ENCODE peak calls at places on chromosomes 2 and 18, in six cellular contexts. V, U, L, C, M and B are unnamed samples.

GRCh38 chr18:57627488-57627887 is 5.9 kb upstream of the NARS1 start:
- DNase-seq in V (no peak), U (no peak), L (no peak), C (peak; percentile 26), M (no peak), B (no peak)

GRCh38 chr2:134002391-134002790 is 251.5 kb upstream of the MGAT5 start:
- DNase-seq in V (no peak), U (no peak), L (no peak), C (no peak), M (no peak), B (no peak)

GRCh38 chr2:105487142-105488069 is 88.6 kb upstream of the FHL2 start:
- DNase-seq in V (no peak), U (no peak), L (no peak), C (peak; percentile 69), M (peak; percentile 77), B (peak; percentile 56)

GRCh38 chr2:12607971-12608370 is 108.8 kb upstream of the TRIB2 start:
- DNase-seq in V (no peak), U (no peak), L (no peak), C (no peak), M (no peak), B (no peak)

GRCh38 chr2:126886201-126886905 is 12.3 kb upstream of the TEX51 start:
- DNase-seq in V (peak; percentile 72), U (peak; percentile 61), L (peak; percentile 87), C (peak; percentile 78), M (peak; percentile 86), B (peak; percentile 62)

GRCh38 chr2:192148620-192149321 is 46.0 kb downstream of the TMEFF2 start:
- DNase-seq in V (no peak), U (no peak), L (no peak), C (peak; percentile 59), M (no peak), B (no peak)

GRCh38 chr18:42182728-42183700 is 228.0 kb downstream of the PIK3C3 start:
- DNase-seq in V (no peak), U (no peak), L (no peak), C (peak; percentile 9), M (no peak), B (no peak)

GRCh38 chr2:79437416-79438281 is 75.2 kb upstream of the CTNNA2 start:
- DNase-seq in V (no peak), U (no peak), L (no peak), C (no peak), M (no peak), B (no peak)

GRCh38 chr18:24862225-24862893 is 401.9 kb downstream of the HRH4 start:
- DNase-seq in V (no peak), U (no peak), L (no peak), C (no peak), M (no peak), B (no peak)

GRCh38 chr2:169361706-169362345 is 508 bp downstream of the LRP2 start:
- DNase-seq in V (peak; percentile 57), U (no peak), L (no peak), C (peak; percentile 5), M (peak; percentile 45), B (peak; percentile 42)

GRCh38 chr2:146004470-146004869 is 1484.6 kb upstream of the ZEB2 start:
- DNase-seq in V (no peak), U (no peak), L (no peak), C (peak; percentile 66), M (no peak), B (no peak)

GRCh38 chr2:10478298-10478625 is 30.1 kb upstream of the ODC1 start:
- DNase-seq in V (no peak), U (no peak), L (no peak), C (no peak), M (no peak), B (no peak)

GRCh38 chr18:24814521-24814920 is 354.1 kb downstream of the HRH4 start:
- DNase-seq in V (no peak), U (no peak), L (no peak), C (no peak), M (no peak), B (no peak)

GRCh38 chr2:70472256-70472905 is 81.2 kb downstream of the TGFA start:
- DNase-seq in V (peak; percentile 55), U (no peak), L (no peak), C (peak; percentile 39), M (no peak), B (no peak)

GRCh38 chr2:215269397-215270117 is 42.3 kb upstream of the ATIC start:
- DNase-seq in V (no peak), U (no peak), L (peak; percentile 56), C (peak; percentile 90), M (peak; percentile 77), B (peak; percentile 36)

GRCh38 chr2:187497858-187498463 is 49.9 kb upstream of the CALCRL start:
- DNase-seq in V (no peak), U (no peak), L (no peak), C (peak; percentile 30), M (no peak), B (no peak)

GRCh38 chr2:6773694-6774044 is 92.0 kb downstream of the CMPK2 start:
- DNase-seq in V (no peak), U (no peak), L (no peak), C (no peak), M (no peak), B (no peak)

GRCh38 chr18:68532328-68532885 is 182.5 kb downstream of the TMX3 start:
- DNase-seq in V (no peak), U (no peak), L (no peak), C (no peak), M (no peak), B (no peak)

GRCh38 chr2:231523451-231524266 is 6.6 kb downstream of the NMUR1 start:
- DNase-seq in V (no peak), U (no peak), L (no peak), C (no peak), M (no peak), B (no peak)

GRCh38 chr18:60047556-60047955 is 147.8 kb downstream of the PMAIP1 start:
- DNase-seq in V (no peak), U (no peak), L (no peak), C (no peak), M (no peak), B (no peak)

GRCh38 chr2:171741189-171741588 is 53.9 kb downstream of the DYNC1I2 start:
- DNase-seq in V (no peak), U (no peak), L (no peak), C (peak; percentile 5), M (no peak), B (no peak)

GRCh38 chr18:69795785-69796184 is 151.9 kb downstream of the CD226 start:
- DNase-seq in V (no peak), U (no peak), L (no peak), C (no peak), M (no peak), B (no peak)

GRCh38 chr18:74303936-74304335 is 11.7 kb upstream of the C18orf63 start:
- DNase-seq in V (no peak), U (no peak), L (no peak), C (peak; percentile 70), M (no peak), B (no peak)

GRCh38 chr18:2979027-2979570 is 33.8 kb downstream of the LPIN2 start:
- DNase-seq in V (no peak), U (no peak), L (no peak), C (peak; percentile 68), M (no peak), B (no peak)
- H3K27ac ChIP-seq in V (peak overlapping the region; percentile 75), U (peak overlapping the region; percentile 66), L (no peak overlapping the region), C (no peak overlapping the region), M (peak overlapping the region; percentile 49), B (peak overlapping the region; percentile 88)

DNA sequence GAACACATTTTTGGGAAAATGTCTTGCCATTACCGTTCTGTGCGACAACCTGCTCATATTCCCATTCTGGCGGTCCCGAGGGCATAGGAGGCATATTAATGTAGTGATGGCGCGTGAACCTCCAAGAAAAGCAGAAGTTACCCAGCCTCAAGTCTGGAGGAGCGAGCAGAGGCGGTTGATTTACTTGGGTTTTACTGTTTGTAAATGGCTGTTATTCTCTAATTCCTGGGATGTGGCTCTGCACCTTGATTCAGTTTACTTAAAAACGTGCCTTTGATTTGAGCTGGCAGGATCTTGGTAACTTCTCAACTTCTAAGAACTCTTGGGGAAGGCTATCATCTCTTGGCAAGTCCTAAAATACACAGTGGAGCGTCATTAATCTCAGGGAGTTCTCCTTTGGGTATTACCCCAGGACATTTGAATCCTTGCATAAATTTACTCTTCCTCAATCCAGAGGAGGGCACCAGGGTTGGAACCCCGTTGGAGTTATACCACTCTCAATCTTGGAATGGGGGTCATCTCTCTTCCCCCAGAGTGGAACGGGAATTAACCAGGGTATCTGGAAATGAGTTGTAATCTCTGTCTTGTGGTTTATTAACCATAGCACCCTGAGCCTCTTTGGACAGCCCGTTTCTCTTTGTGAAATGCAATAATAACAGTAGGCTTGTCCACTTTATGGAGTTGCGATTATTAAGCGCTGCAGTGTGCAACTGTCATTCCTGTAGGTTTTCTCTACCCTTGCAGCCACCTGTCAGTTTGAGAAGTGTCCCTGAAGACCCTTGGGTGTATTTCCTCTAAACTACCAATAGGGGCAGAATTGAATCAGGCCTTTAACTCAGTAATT is 2.1 kb downstream of the HK2 start:
- DNase-seq in V (no peak), U (no peak), L (peak; percentile 65), C (peak; percentile 64), M (no peak), B (no peak)
- H3K27ac ChIP-seq in V (peak overlapping the region; percentile 87), U (peak overlapping the region; percentile 56), L (peak overlapping the region; percentile 83), C (peak overlapping the region; percentile 70), M (no peak overlapping the region), B (peak overlapping the region; percentile 93)

DNA sequence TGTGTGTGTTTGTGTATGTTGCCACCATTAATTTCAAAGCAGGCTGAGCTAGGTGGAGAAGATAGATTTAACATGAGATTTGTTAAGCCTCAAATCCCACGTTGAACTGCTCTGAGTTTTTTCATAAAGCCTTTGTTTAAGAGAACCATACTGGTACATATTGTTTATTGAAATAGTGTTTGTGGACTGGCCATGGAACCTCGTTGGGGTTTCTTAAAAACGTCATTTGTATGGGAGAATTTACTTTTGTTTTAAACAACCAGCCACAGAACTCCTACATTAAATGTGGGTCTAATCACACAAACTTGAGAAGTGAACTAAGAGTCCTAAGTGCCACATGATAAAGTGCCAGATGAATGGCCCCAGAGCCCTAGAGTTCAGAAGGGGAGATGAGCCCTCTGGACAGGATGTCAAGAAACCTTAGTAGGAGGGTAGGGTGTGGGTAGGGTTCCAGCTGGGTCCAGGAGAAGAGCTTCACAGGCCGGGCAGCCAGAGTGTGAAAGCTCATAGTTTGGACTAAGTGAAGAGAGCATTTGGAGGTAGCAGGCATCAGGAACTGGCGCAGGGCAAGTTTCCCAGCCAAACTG is 120.6 kb upstream of the EML6 start:
- DNase-seq in V (no peak), U (no peak), L (no peak), C (no peak), M (no peak), B (no peak)
- H3K27ac ChIP-seq in V (peak overlapping the region; percentile 48), U (peak overlapping the region; percentile 74), L (no peak overlapping the region), C (no peak overlapping the region), M (peak overlapping the region; percentile 39), B (peak overlapping the region; percentile 77)

DNA sequence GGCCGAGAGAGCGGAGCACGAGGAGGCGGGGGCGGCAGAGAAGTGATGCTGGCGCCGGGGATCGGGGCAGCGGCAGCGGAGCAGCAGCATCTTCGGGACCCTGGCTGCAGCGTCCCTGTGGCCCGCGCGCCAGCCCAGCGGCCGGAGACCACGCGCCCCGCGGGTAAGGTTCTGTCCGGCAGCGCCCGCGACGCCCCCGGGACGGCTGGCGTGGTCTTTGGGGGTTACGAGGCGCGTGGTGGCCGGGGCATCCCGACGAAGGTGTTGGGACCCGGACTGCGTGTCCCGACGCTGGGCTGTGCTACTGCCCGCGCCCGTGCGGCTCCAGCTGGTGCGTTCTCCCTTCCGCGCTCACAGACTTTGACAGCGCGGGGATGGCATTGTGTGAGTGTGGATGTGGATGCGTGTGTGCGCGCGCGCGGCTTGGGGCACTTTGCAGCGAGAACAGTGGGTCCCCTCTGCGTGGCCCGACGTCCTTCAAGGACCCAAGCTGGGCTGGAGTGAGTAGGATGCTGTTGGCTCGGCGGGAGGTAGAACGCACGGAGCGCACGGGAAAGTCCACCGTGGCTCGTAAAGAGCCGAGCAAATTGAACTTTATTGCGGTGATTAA is 405.0 kb downstream of the XIRP2 start:
- DNase-seq in V (peak; percentile 44), U (peak; percentile 40), L (no peak), C (peak; percentile 27), M (peak; percentile 61), B (no peak)
- H3K27ac ChIP-seq in V (no peak overlapping the region), U (peak overlapping the region; percentile 98), L (no peak overlapping the region), C (peak overlapping the region; percentile 49), M (no peak overlapping the region), B (no peak overlapping the region)